ENCODE peak calls at places on chromosome 13, in seven cellular contexts. Y is Jurkat, Clone E6-1; D is psoas muscle; U is tibial artery; C is AG09309; T is activated T-cell treated with anti-CD3 and anti-CD28 coated beads, Interleukin-2, amount 50 U/mL, for 4 hours; B is GM04504. E is an unnamed sample.

GRCh38 chr13:21033224-21033855 is 28.0 kb downstream of the LATS2 start:
- DNase-seq in Y (no peak), D (no peak), U (peak), C (no peak), T (no peak), B (peak), E (peak)

GRCh38 chr13:97199451-97199850 is 22.7 kb upstream of the MBNL2 start:
- DNase-seq in Y (no peak), D (no peak), U (no peak), C (no peak), T (no peak), B (no peak), E (no peak)

GRCh38 chr13:99981115-99982020 is at the start of gene ZIC2:
- DNase-seq in Y (peak), D (no peak), U (no peak), C (no peak), T (no peak), B (no peak), E (no peak)

GRCh38 chr13:40665061-40665753 is 1.2 kb downstream of the FOXO1 start:
- DNase-seq in Y (no peak), D (peak), U (peak), C (no peak), T (peak), B (no peak), E (peak)

GRCh38 chr13:28100149-28101121 is at the start of gene FLT3:
- DNase-seq in Y (peak), D (no peak), U (no peak), C (no peak), T (no peak), B (peak), E (peak)

GRCh38 chr13:19680751-19681150 is 47.3 kb downstream of the MPHOSPH8 start:
- DNase-seq in Y (no peak), D (no peak), U (no peak), C (no peak), T (no peak), B (no peak), E (no peak)

GRCh38 chr13:26978081-26978860 is 193.3 kb downstream of the USP12 start:
- DNase-seq in Y (no peak), D (no peak), U (no peak), C (no peak), T (no peak), B (no peak), E (no peak)

GRCh38 chr13:75384881-75385707 is 96.9 kb downstream of the TBC1D4 start:
- DNase-seq in Y (no peak), D (no peak), U (no peak), C (no peak), T (no peak), B (no peak), E (peak)

GRCh38 chr13:98848736-98849135 is 96.3 kb upstream of the SLC15A1 start:
- DNase-seq in Y (no peak), D (no peak), U (peak), C (no peak), T (no peak), B (no peak), E (no peak)

GRCh38 chr13:21054313-21054712 is 7.1 kb downstream of the LATS2 start:
- DNase-seq in Y (no peak), D (no peak), U (peak), C (no peak), T (no peak), B (no peak), E (no peak)

GRCh38 chr13:24540236-24541126 is 27.9 kb upstream of the PARP4 start:
- DNase-seq in Y (no peak), D (no peak), U (no peak), C (no peak), T (no peak), B (no peak), E (no peak)

GRCh38 chr13:40247845-40248244 is 418.6 kb downstream of the FOXO1 start:
- DNase-seq in Y (no peak), D (no peak), U (no peak), C (no peak), T (no peak), B (no peak), E (no peak)

GRCh38 chr13:26784704-26785639 is 24.4 kb upstream of the GPR12 start:
- DNase-seq in Y (no peak), D (no peak), U (peak), C (no peak), T (no peak), B (no peak), E (no peak)

GRCh38 chr13:21579754-21580316 is 24.1 kb downstream of the MICU2 start:
- DNase-seq in Y (peak), D (no peak), U (no peak), C (no peak), T (no peak), B (no peak), E (no peak)

GRCh38 chr13:53941588-53942190 is 913.1 kb downstream of the OLFM4 start:
- DNase-seq in Y (no peak), D (no peak), U (no peak), C (no peak), T (no peak), B (no peak), E (no peak)

GRCh38 chr13:24905242-24905641 is 141.3 kb downstream of the RNF17 start:
- DNase-seq in Y (no peak), D (no peak), U (no peak), C (peak), T (no peak), B (peak), E (no peak)

GRCh38 chr13:111489301-111489700 is 168.9 kb downstream of the TEX29 start:
- DNase-seq in Y (no peak), D (no peak), U (peak), C (no peak), T (no peak), B (no peak), E (no peak)

GRCh38 chr13:111920932-111921705 is 145.8 kb upstream of the SOX1 start:
- DNase-seq in Y (no peak), D (no peak), U (no peak), C (no peak), T (no peak), B (no peak), E (no peak)

GRCh38 chr13:28658539-28658795 is 463 bp upstream of the POMP start:
- DNase-seq in Y (no peak), D (no peak), U (no peak), C (no peak), T (no peak), B (no peak), E (no peak)

GRCh38 chr13:95698047-95698749 is 21.3 kb downstream of the DNAJC3 start:
- DNase-seq in Y (no peak), D (no peak), U (no peak), C (no peak), T (no peak), B (no peak), E (no peak)